ENCODE peak calls at places on chromosomes 12 and 14, in seven cellular contexts. Z is effector CD4-positive, alpha-beta T cell; V is hippocampal formation; H is cardiac fibroblast; D is GM12865; J is CD8-positive, alpha-beta T cell; N is T-helper 17 cell. M is an unnamed sample.

GRCh38 chr14:69685217-69685616 is 73.8 kb downstream of the SUSD6 start:
- DNase-seq in Z (peak; percentile 18), V (no peak), H (peak; percentile 83), D (peak; percentile 60), J (no peak), N (peak; percentile 14), M (no peak)

GRCh38 chr14:84857571-84857970 is 672.4 kb upstream of the FLRT2 start:
- DNase-seq in Z (no peak), V (no peak), H (no peak), D (no peak), J (no peak), N (no peak), M (no peak)

GRCh38 chr12:23210573-23210972 is 585.6 kb downstream of the ETNK1 start:
- DNase-seq in Z (no peak), V (no peak), H (no peak), D (no peak), J (no peak), N (no peak), M (no peak)

GRCh38 chr12:77231548-77231947 is 166.2 kb upstream of the E2F7 start:
- DNase-seq in Z (no peak), V (no peak), H (peak; percentile 54), D (no peak), J (no peak), N (no peak), M (peak; percentile 68)

GRCh38 chr12:29807125-29807524 is 23.4 kb upstream of the TMTC1 start:
- DNase-seq in Z (no peak), V (no peak), H (peak; percentile 63), D (no peak), J (no peak), N (no peak), M (no peak)

GRCh38 chr12:92312463-92312970 is 166.9 kb upstream of the BTG1 start:
- DNase-seq in Z (no peak), V (no peak), H (no peak), D (no peak), J (no peak), N (no peak), M (no peak)

GRCh38 chr12:119463211-119463914 is 128.8 kb downstream of the CCDC60 start:
- DNase-seq in Z (no peak), V (no peak), H (no peak), D (no peak), J (no peak), N (no peak), M (no peak)

GRCh38 chr14:55237999-55238680 is 33.1 kb upstream of the FBXO34 start:
- DNase-seq in Z (no peak), V (no peak), H (no peak), D (no peak), J (no peak), N (no peak), M (no peak)

GRCh38 chr12:72612171-72612570 is 340.0 kb downstream of the TRHDE start:
- DNase-seq in Z (no peak), V (no peak), H (no peak), D (no peak), J (no peak), N (no peak), M (no peak)

GRCh38 chr12:102848832-102849231 is 68.2 kb downstream of the PAH start:
- DNase-seq in Z (no peak), V (no peak), H (no peak), D (no peak), J (no peak), N (no peak), M (no peak)

GRCh38 chr12:12070674-12071661 is at the start of gene BCL2L14:
- DNase-seq in Z (no peak), V (no peak), H (no peak), D (peak; percentile 67), J (no peak), N (no peak), M (peak; percentile 32)